ENCODE peak calls at places on chromosomes 6 and 20, in eight cellular contexts. K is HFF-Myc, M is A549, T is upper lobe of right lung, Q is esophagus muscularis mucosa, U is heart left ventricle, Y is GM13976, D is Peyer's patch. O is an unnamed sample.

GRCh38 chr6:104940238-104940880 is 16.5 kb upstream of the LIN28B start:
- DNase-seq in T (no peak), Q (no peak), K (no peak), U (no peak), M (no peak), D (no peak), Y (no peak), O (no peak)

GRCh38 chr6:134938896-134939295 is 11.0 kb downstream of the ALDH8A1 start:
- DNase-seq in Q (no peak), D (no peak), U (no peak), K (no peak), T (no peak), M (no peak), Y (peak), O (no peak)

GRCh38 chr6:101539510-101540245 is 146.2 kb downstream of the GRIK2 start:
- DNase-seq in T (no peak), Y (no peak), Q (no peak), K (no peak), M (no peak), D (no peak), U (no peak), O (no peak)

GRCh38 chr6:7324520-7324919 is 11.5 kb upstream of the SSR1 start:
- DNase-seq in Q (no peak), U (no peak), Y (peak), M (no peak), D (peak), T (no peak), K (no peak), O (no peak)

GRCh38 chr20:4135385-4136077 is 120.2 kb upstream of the RNF24 start:
- DNase-seq in Y (no peak), Q (no peak), M (peak), K (peak), T (no peak), D (no peak), U (no peak), O (no peak)

GRCh38 chr6:64622944-64623343 is 987.3 kb downstream of the PHF3 start:
- DNase-seq in Q (no peak), K (no peak), M (no peak), U (no peak), Y (no peak), D (no peak), T (no peak), O (no peak)

GRCh38 chr6:4969609-4970285 is 34.1 kb downstream of the RPP40 start:
- DNase-seq in T (no peak), D (no peak), U (no peak), M (no peak), Q (peak), K (no peak), Y (no peak), O (peak)

GRCh38 chr6:28060381-28060780 is 20.0 kb upstream of the ZNF165 start:
- DNase-seq in Y (no peak), D (no peak), T (no peak), M (no peak), K (no peak), U (no peak), Q (no peak), O (no peak)

GRCh38 chr6:8131265-8131897 is 29.0 kb upstream of the EEF1E1 start:
- DNase-seq in D (no peak), T (no peak), M (peak), Q (no peak), Y (peak), K (peak), U (no peak), O (peak)

GRCh38 chr20:44350567-44350966 is 4.9 kb upstream of the HNF4A start:
- DNase-seq in Q (no peak), K (no peak), U (no peak), T (no peak), D (no peak), M (no peak), Y (no peak), O (no peak)

GRCh38 chr6:113281014-113281810 is 575.9 kb upstream of the MARCKS start:
- DNase-seq in D (no peak), Q (no peak), M (peak), U (no peak), T (no peak), Y (no peak), K (no peak), O (no peak)

GRCh38 chr6:124670801-124671200 is 291.4 kb upstream of the RNF217 start:
- DNase-seq in U (no peak), T (no peak), K (no peak), Y (no peak), M (no peak), Q (no peak), D (no peak), O (no peak)

GRCh38 chr6:35368038-35368887 is 25.9 kb downstream of the PPARD start:
- DNase-seq in U (no peak), D (no peak), M (peak), K (no peak), Y (peak), Q (no peak), T (no peak), O (no peak)

GRCh38 chr6:169215201-169215661 is 38.4 kb downstream of the THBS2 start:
- DNase-seq in M (no peak), K (no peak), T (no peak), D (no peak), Q (peak), U (no peak), Y (no peak), O (peak)

GRCh38 chr6:25312703-25313102 is 33.5 kb downstream of the CARMIL1 start:
- DNase-seq in D (no peak), Y (no peak), K (peak), M (peak), U (no peak), T (no peak), Q (no peak), O (no peak)
- TF ChIP-seq CTCF in D (no peak), Y (no peak), K (peak), M (no peak), U (no peak), T (no peak), Q (no peak), O (no peak)

GRCh38 chr20:61875221-61875885 is 190.3 kb downstream of the TAF4 start:
- DNase-seq in Q (no peak), U (peak), D (no peak), Y (no peak), T (no peak), K (no peak), M (peak), O (no peak)
- TF ChIP-seq CTCF in Q (no peak), U (no peak), D (no peak), Y (no peak), T (no peak), K (no peak), M (no peak), O (no peak)

DNA sequence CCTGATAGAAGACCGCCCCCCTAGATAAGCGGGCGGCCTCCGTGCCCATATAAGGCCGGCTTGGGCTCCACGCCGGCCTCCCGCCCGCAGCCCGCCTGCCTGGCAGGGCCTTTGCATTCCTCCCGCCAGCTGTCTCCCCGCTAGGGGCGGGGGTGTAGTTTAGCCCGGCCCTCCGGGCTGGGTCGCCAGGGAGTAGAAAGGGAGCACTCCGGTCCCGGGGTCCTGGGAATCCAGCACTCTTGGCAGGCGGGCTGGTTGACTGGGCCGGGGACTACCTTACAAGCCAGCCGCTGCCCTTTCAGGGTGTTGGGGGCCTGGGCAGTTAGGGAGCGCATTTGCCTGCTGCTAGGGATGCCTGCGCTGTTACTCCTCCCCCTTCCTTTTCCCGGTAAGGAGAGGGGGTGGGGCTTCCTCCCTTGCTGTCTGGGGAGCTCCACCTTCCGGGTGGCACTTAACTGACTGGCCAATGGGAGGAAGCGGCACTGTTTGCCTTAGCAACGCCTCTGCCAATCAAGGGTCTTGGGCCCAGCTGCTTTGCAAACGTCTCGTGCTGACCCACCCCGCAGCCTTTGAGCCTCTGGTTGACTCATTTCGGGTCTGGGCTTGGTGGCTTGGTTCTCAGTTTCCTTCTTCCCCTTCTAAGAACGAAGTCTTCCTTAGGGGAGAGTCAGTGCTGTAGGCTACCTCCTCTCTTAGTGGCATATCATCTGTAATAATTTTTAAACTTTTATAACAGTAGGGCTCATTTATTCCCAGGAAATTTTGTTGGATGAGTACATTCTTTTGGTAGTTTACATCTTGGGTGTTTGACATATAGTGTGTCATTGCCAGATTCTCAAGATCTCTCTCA is 3.4 kb downstream of the SRF start:
- DNase-seq in K (peak), D (peak), T (peak), U (peak), Y (peak), Q (peak), M (peak), O (peak)
- TF ChIP-seq CTCF in K (no peak), D (peak), T (peak), U (no peak), Y (peak), Q (peak), M (no peak), O (peak)

DNA sequence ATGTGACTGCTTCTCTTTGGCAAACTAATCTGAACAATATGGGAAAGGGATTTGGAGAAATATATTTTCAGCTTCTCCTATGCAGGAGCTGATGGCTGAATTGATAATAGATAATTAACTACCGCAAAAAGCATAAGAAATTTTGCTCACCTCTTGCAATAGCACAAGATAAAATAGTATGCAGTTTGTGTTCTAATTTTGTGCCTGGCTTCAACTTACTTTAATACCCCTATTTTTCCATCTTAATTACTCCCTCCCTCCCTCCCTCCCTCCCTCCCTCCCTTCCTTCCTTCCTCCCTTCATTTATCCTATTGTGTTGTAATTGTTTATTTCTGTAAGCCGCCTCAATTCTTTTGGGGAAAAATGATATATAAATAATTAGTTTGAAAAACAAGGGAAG is 214.3 kb upstream of the HS3ST5 start:
- DNase-seq in Y (no peak), T (no peak), D (no peak), M (no peak), Q (no peak), U (no peak), K (no peak), O (no peak)
- TF ChIP-seq CTCF in Y (no peak), T (no peak), D (no peak), M (no peak), Q (no peak), U (no peak), K (no peak), O (no peak)

GRCh38 chr6:75094614-75095321 is 111.1 kb downstream of the COL12A1 start:
- DNase-seq in M (peak), U (no peak), Q (no peak), K (no peak), Y (no peak), T (no peak), D (no peak), O (no peak)
- TF ChIP-seq CTCF in M (no peak), U (no peak), Q (no peak), K (no peak), Y (no peak), T (no peak), D (no peak), O (peak)

GRCh38 chr20:52192296-52193007 is 873 bp upstream of the ZFP64 start:
- DNase-seq in T (peak), U (no peak), M (peak), K (no peak), D (peak), Y (peak), Q (no peak), O (no peak)
- TF ChIP-seq CTCF in T (peak), U (no peak), M (no peak), K (no peak), D (peak), Y (peak), Q (no peak), O (no peak)

GRCh38 chr6:97677626-97678025 is 394.6 kb upstream of the MMS22L start:
- DNase-seq in M (no peak), U (no peak), D (no peak), T (no peak), K (no peak), Q (no peak), Y (no peak), O (no peak)
- TF ChIP-seq CTCF in M (no peak), U (no peak), D (no peak), T (no peak), K (no peak), Q (no peak), Y (no peak), O (no peak)

GRCh38 chr20:62966212-62967148 is 14.0 kb downstream of the SLC17A9 start:
- DNase-seq in Y (no peak), D (no peak), K (no peak), T (no peak), Q (no peak), M (no peak), U (no peak), O (no peak)

GRCh38 chr20:62965363-62965771 is 12.9 kb downstream of the SLC17A9 start:
- DNase-seq in K (no peak), Y (no peak), U (peak), D (no peak), M (no peak), T (peak), Q (no peak), O (no peak)

GRCh38 chr20:62962891-62963613 is 10.5 kb downstream of the SLC17A9 start:
- DNase-seq in Q (no peak), K (no peak), T (no peak), D (no peak), M (no peak), U (no peak), Y (no peak), O (no peak)

GRCh38 chr20:62963614-62964397 is 11.3 kb downstream of the SLC17A9 start:
- DNase-seq in Y (no peak), K (no peak), Q (no peak), U (no peak), D (no peak), T (no peak), M (no peak), O (no peak)

DNA sequence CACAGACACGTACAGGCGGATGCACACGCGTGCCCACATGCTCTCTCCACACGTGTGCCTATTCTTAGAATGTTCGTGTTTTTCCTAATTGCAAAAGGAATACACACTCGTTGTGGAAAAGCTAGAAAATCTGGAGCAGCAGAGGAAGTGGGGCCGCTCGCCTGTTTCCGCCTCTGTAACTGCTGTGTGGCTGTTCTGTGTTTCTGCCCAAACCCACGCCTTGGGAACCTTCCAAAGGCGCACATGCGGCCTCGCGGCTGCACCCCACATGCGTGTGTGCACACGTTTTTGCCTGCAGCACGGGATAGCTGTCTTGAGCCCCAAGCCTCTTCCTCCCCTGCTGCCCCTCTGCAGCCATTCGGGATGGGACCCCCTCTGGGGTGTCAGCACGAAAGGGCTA is 12.2 kb downstream of the SLC17A9 start:
- DNase-seq in U (no peak), T (no peak), Q (no peak), K (no peak), Y (no peak), M (no peak), D (no peak), O (no peak)
- TF ChIP-seq CTCF in U (no peak), T (no peak), Q (no peak), K (no peak), Y (no peak), M (no peak), D (no peak), O (no peak)

DNA sequence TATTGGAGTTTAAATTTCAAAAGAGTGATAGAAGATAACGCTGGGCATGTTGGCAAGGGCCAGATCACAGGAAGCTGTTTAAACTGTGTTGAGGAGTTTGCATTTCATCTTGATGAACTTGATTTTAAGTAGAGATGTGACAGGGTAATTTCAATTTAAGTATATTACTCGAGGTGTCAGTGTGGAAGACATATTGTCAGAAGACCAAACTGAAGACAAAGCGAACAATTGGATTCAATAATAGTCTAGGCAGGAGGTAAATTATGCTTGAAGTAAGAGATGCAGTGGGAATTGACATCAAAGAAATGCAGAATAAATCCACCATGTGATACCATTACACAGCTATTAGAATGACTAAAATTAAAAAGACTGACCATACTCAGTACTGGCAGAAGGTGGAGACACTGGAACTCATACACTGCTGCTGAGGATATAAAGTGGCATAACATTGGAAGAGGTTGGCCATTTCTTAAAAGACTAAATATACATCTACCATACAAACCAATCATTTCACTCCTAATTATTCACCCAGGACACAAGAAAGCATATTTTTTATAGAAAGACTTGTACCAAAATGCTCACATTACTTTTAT is 240.8 kb downstream of the ARHGAP18 start:
- DNase-seq in Q (no peak), M (no peak), U (no peak), D (no peak), Y (no peak), K (no peak), T (no peak), O (no peak)
- TF ChIP-seq CTCF in Q (no peak), M (no peak), U (no peak), D (no peak), Y (no peak), K (no peak), T (no peak), O (no peak)

DNA sequence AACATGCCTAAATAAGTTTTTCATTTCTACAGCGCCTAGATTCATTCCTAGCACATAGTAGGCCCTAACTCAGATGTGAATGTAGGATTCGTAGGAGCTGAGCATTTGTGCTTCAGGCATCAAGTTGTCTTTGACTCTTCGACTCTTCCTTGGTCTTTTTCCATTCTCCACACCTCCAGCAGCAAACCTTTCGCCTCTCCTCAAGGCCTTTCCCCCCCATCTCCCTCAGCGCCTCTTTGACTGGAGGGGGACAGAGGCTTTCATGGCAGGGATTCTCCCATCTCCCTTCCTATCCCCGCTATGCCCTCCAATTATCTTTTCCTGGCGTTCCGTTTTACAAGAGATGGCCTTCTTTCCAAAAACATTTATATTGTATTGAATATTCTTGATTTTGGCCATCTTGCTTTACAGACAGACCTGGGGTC is 717 bp downstream of the CASP8AP2 start:
- DNase-seq in M (no peak), K (no peak), Q (no peak), D (no peak), Y (no peak), T (no peak), U (no peak), O (no peak)
- TF ChIP-seq CTCF in M (no peak), K (no peak), Q (no peak), D (no peak), Y (no peak), T (no peak), U (no peak), O (no peak)